ENCODE peak calls at places on chromosomes 2 and 18, in seven cellular contexts. F is mesendoderm, W is mesenchymal stem cell, G is H9, C is H1, S is neuronal stem cell, J is trophoblast cell. H is an unnamed sample.

GRCh38 chr2:6759689-6760088 is 106.0 kb downstream of the CMPK2 start:
- DNase-seq in S (no peak), F (no peak), W (no peak), G (no peak), C (no peak), J (no peak), H (no peak)

GRCh38 chr2:127100261-127101047 is 6.5 kb downstream of the BIN1 start:
- DNase-seq in W (no peak), C (no peak), S (no peak), J (peak; percentile 73), F (peak; percentile 68), G (no peak), H (peak; percentile 19)

GRCh38 chr2:96111823-96112500 is 4.4 kb downstream of the ADRA2B start:
- DNase-seq in W (no peak), S (no peak), J (no peak), F (no peak), C (no peak), G (no peak), H (no peak)

GRCh38 chr2:105820151-105820550 is 75.4 kb downstream of the NCK2 start:
- DNase-seq in S (no peak), W (no peak), C (no peak), J (no peak), F (no peak), G (no peak), H (no peak)

GRCh38 chr2:1551905-1552304 is 138.6 kb downstream of the TPO start:
- DNase-seq in S (no peak), F (no peak), G (no peak), W (no peak), C (no peak), J (no peak), H (no peak)

GRCh38 chr2:209145941-209146681 is 277.7 kb upstream of the MAP2 start:
- DNase-seq in S (no peak), G (peak; percentile 25), J (no peak), W (no peak), F (peak; percentile 85), C (no peak), H (no peak)

GRCh38 chr2:23381084-23381483 is 3.9 kb upstream of the KLHL29 start:
- DNase-seq in C (no peak), G (no peak), S (no peak), J (peak; percentile 84), F (peak; percentile 88), W (peak; percentile 78), H (peak; percentile 77)

GRCh38 chr2:160308915-160309314 is 108.8 kb upstream of the ITGB6 start:
- DNase-seq in S (no peak), J (no peak), F (peak; percentile 64), W (peak; percentile 46), G (no peak), C (peak; percentile 23), H (peak; percentile 75)

GRCh38 chr2:182852090-182852489 is 14.3 kb downstream of the FRZB start:
- DNase-seq in W (no peak), G (no peak), J (no peak), S (no peak), F (no peak), C (no peak), H (no peak)

GRCh38 chr2:190837417-190837816 is 43.2 kb upstream of the GLS start:
- DNase-seq in S (no peak), C (no peak), W (peak; percentile 58), F (no peak), J (no peak), G (no peak), H (peak; percentile 48)

GRCh38 chr2:200376422-200377142 is 70.1 kb downstream of the SPATS2L start:
- DNase-seq in S (no peak), G (no peak), J (no peak), W (no peak), F (no peak), C (no peak), H (no peak)

GRCh38 chr2:174153757-174154680 is 94.3 kb downstream of the OLA1 start:
- DNase-seq in J (no peak), C (no peak), S (no peak), W (peak; percentile 81), F (no peak), G (no peak), H (peak; percentile 85)

GRCh38 chr2:50743471-50743870 is 288.5 kb downstream of the NRXN1 start:
- DNase-seq in W (no peak), F (no peak), C (no peak), S (no peak), J (no peak), G (no peak), H (no peak)

GRCh38 chr2:50748652-50749174 is 283.2 kb downstream of the NRXN1 start:
- DNase-seq in S (no peak), J (no peak), F (no peak), G (no peak), C (no peak), W (peak; percentile 3), H (peak; percentile 2)

GRCh38 chr2:50749226-50749625 is 282.7 kb downstream of the NRXN1 start:
- DNase-seq in F (no peak), C (no peak), J (no peak), S (no peak), G (no peak), W (no peak), H (no peak)

GRCh38 chr2:50751255-50752069 is 280.5 kb downstream of the NRXN1 start:
- DNase-seq in S (no peak), W (no peak), C (no peak), G (no peak), F (no peak), J (no peak), H (peak; percentile 32)

DNA sequence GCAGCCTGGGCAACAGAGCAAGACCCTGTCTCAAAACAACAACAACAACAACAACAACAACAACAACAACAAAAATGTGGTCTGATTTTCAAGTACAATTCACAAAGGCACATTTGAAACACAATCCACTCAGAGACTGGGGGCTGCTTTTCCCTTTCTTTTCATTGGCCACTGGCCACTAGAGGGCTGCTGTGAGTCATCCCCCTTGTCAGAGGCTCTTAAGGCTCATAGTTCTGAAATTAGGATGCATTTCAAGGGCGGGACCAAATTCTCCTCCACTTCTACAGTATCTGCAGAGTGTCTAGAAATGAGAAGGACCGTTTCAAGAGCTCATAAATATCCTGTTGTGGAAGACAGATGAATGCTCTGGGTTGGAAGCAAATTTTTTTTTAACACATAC is 285.4 kb downstream of the NRXN1 start:
- DNase-seq in J (no peak), C (no peak), W (peak; percentile 33), F (peak; percentile 65), G (peak; percentile 44), S (no peak), H (peak; percentile 27)
- H4K8ac ChIP-seq in J (no peak overlapping the region), C (no peak overlapping the region), W (no peak overlapping the region), F (no peak overlapping the region), G (no peak overlapping the region), S (no peak overlapping the region), H (no peak overlapping the region)

GRCh38 chr2:233917146-233917545 is at the start of gene TRPM8:
- DNase-seq in S (peak; percentile 71), J (no peak), F (no peak), C (no peak), W (no peak), G (no peak), H (no peak)
- H3K27ac ChIP-seq in S (peak within 1 kb of the TSS; percentile 83), J (no peak within 1 kb of the TSS), F (no peak within 1 kb of the TSS), C (no peak within 1 kb of the TSS), W (no peak within 1 kb of the TSS), G (no peak within 1 kb of the TSS), H (no peak within 1 kb of the TSS)

GRCh38 chr18:1002653-1003178 is 98.0 kb downstream of the ADCYAP1 start:
- DNase-seq in C (no peak), W (peak; percentile 60), G (no peak), J (no peak), S (no peak), F (no peak), H (no peak)
- H2BK5ac ChIP-seq in C (no peak overlapping the region), W (no peak overlapping the region), G (no peak overlapping the region), J (no peak overlapping the region), S (no peak overlapping the region), F (no peak overlapping the region), H (no peak overlapping the region)

GRCh38 chr18:62524443-62525200 is 1.8 kb downstream of the ZCCHC2 start:
- DNase-seq in S (no peak), J (peak; percentile 49), C (no peak), W (peak; percentile 73), F (peak; percentile 67), G (peak; percentile 54), H (peak; percentile 45)
- H4K8ac ChIP-seq in S (no peak overlapping the region), J (peak overlapping the region; percentile 7), C (peak overlapping the region; percentile 76), W (no peak overlapping the region), F (no peak overlapping the region), G (no peak overlapping the region), H (no peak overlapping the region)

DNA sequence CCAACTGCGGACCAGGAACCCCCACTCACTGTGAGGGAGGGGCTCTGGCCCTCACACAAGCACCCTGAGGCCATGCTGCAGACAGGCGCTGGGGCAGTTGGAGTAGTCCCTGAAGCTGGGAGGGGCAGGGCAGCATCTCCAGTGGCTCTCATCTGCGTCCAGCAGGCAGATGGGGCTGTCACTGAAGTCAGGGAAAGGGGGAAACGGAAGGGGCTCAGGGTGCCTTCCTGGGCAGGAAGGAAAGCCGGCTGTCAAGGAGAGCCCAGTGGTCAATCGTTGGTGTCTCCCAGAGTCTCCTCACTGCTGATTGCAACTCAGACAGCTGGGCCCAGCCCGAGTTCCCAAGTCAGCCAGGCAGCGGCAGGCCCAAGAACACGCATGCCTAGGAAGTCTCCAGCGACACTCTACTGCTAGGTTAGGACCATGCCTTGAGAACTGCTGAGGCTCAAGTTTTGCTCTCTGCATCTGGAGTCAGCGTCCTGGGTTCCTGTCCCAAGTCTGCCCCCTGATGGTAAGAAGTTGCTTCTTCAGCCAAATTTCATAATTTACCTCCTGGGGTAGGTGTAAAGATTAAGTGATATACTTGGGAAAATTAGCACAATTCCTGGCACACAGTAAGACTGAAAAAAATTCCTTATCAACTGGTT is 27.4 kb upstream of the NMUR1 start:
- DNase-seq in S (peak; percentile 51), W (peak; percentile 84), F (peak; percentile 93), J (peak; percentile 60), G (peak; percentile 80), C (peak; percentile 50), H (peak; percentile 81)
- H3K27ac ChIP-seq in S (no peak overlapping the region), W (no peak overlapping the region), F (no peak overlapping the region), J (no peak overlapping the region), G (no peak overlapping the region), C (no peak overlapping the region), H (no peak overlapping the region)

DNA sequence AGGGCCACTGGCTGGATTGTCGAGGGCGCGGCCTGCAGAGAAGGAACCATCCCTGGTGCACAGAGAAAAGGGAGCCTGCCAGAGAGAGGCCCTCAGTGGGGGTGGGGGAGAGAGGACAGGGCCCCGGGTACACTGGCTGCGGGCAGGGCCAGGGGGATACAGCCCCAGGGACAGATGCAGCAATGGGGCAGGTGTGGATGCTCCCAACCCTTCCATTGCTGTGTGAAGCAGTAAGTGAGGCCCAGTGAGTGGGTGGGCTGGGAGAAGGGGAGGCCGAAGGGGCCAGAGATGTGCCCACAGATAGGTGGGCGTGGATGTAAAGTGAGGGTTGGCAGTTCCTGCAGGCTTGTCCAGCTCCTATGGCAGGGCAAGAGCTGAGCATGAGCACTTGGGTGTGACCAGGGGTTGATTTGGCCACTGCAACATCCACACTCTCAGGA is 7.4 kb downstream of the AGXT start:
- DNase-seq in S (no peak), C (no peak), W (no peak), G (no peak), F (no peak), J (no peak), H (no peak)
- H2BK5ac ChIP-seq in S (no peak overlapping the region), C (no peak overlapping the region), W (no peak overlapping the region), G (no peak overlapping the region), F (no peak overlapping the region), J (no peak overlapping the region), H (no peak overlapping the region)

DNA sequence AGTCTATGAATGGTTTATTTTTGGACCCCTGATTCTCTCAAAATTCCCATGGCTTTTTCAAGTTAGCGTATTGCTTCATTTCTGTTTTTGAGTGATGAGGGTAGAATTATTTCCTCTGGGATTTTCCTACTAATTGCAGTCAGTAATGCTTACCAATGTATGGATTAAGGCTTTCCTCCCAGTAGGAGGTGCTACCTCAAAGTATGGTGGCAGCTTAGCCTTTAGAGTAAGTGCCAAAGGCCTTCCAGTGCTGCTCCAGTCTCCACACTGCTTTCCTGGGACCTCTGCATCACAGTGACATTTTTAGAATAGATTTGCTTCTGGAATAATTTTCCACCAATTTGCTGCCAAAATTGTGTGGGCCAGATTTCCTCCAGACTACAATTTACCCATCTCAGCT is 16.2 kb upstream of the SSB start:
- DNase-seq in S (no peak), F (peak; percentile 17), J (no peak), C (no peak), W (no peak), G (no peak), H (no peak)
- H4K8ac ChIP-seq in S (no peak overlapping the region), F (no peak overlapping the region), J (no peak overlapping the region), C (no peak overlapping the region), W (no peak overlapping the region), G (no peak overlapping the region), H (no peak overlapping the region)